ENCODE peak calls at places on chromosomes 13 and 19, in eight cellular contexts. One of them, this sample, is unnamed.

GRCh38 chr13:94481966-94482365 is 2.5 kb upstream of the DCT start:
- DNase-seq in H7: no peak
- DNase-seq in cardiac muscle cell: no peak
- DNase-seq in effector memory CD4-positive, alpha-beta T cell: no peak
- DNase-seq in aorta: no peak
- DNase-seq in SK-N-SH: no peak
- DNase-seq in pancreas: no peak
- DNase-seq in heart right ventricle: no peak
- DNase-seq in this sample: no peak

GRCh38 chr13:85093808-85094207 is 705.4 kb downstream of the SLITRK6 start:
- DNase-seq in H7: no peak
- DNase-seq in cardiac muscle cell: no peak
- DNase-seq in effector memory CD4-positive, alpha-beta T cell: no peak
- DNase-seq in aorta: no peak
- DNase-seq in SK-N-SH: no peak
- DNase-seq in pancreas: no peak
- DNase-seq in heart right ventricle: no peak
- DNase-seq in this sample: no peak

GRCh38 chr19:41696402-41697197 is 8.5 kb upstream of the CEACAM7 start:
- DNase-seq in H7: no peak
- DNase-seq in cardiac muscle cell: no peak
- DNase-seq in effector memory CD4-positive, alpha-beta T cell: no peak
- DNase-seq in aorta: no peak
- DNase-seq in SK-N-SH: no peak
- DNase-seq in pancreas: no peak
- DNase-seq in heart right ventricle: no peak
- DNase-seq in this sample: peak; percentile 48

GRCh38 chr13:40581277-40581579 is 85.2 kb downstream of the FOXO1 start:
- DNase-seq in H7: no peak
- DNase-seq in cardiac muscle cell: no peak
- DNase-seq in effector memory CD4-positive, alpha-beta T cell: no peak
- DNase-seq in aorta: no peak
- DNase-seq in SK-N-SH: no peak
- DNase-seq in pancreas: no peak
- DNase-seq in heart right ventricle: no peak
- DNase-seq in this sample: no peak

GRCh38 chr13:42821437-42821836 is 40.1 kb downstream of the FAM216B start:
- DNase-seq in H7: no peak
- DNase-seq in cardiac muscle cell: no peak
- DNase-seq in effector memory CD4-positive, alpha-beta T cell: no peak
- DNase-seq in aorta: no peak
- DNase-seq in SK-N-SH: no peak
- DNase-seq in pancreas: no peak
- DNase-seq in heart right ventricle: no peak
- DNase-seq in this sample: no peak

GRCh38 chr19:532578-533484 is 1.3 kb downstream of the CDC34 start:
- DNase-seq in H7: peak; percentile 89
- DNase-seq in cardiac muscle cell: peak; percentile 65
- DNase-seq in effector memory CD4-positive, alpha-beta T cell: no peak
- DNase-seq in aorta: peak; percentile 77
- DNase-seq in SK-N-SH: peak; percentile 80
- DNase-seq in pancreas: peak; percentile 90
- DNase-seq in heart right ventricle: peak; percentile 85
- DNase-seq in this sample: peak; percentile 94

GRCh38 chr13:113589961-113590339 is 5.4 kb downstream of the TFDP1 start:
- DNase-seq in H7: peak; percentile 39
- DNase-seq in cardiac muscle cell: no peak
- DNase-seq in effector memory CD4-positive, alpha-beta T cell: no peak
- DNase-seq in aorta: no peak
- DNase-seq in SK-N-SH: peak; percentile 5
- DNase-seq in pancreas: no peak
- DNase-seq in heart right ventricle: no peak
- DNase-seq in this sample: peak; percentile 41

GRCh38 chr13:52070929-52071523 is 46.5 kb downstream of the UTP14C start:
- DNase-seq in H7: no peak
- DNase-seq in cardiac muscle cell: no peak
- DNase-seq in effector memory CD4-positive, alpha-beta T cell: no peak
- DNase-seq in aorta: no peak
- DNase-seq in SK-N-SH: peak; percentile 36
- DNase-seq in pancreas: no peak
- DNase-seq in heart right ventricle: no peak
- DNase-seq in this sample: no peak

GRCh38 chr13:102724923-102725322 is 30.1 kb upstream of the METTL21C start:
- DNase-seq in H7: no peak
- DNase-seq in cardiac muscle cell: peak; percentile 3
- DNase-seq in effector memory CD4-positive, alpha-beta T cell: no peak
- DNase-seq in aorta: no peak
- DNase-seq in SK-N-SH: peak; percentile 29
- DNase-seq in pancreas: no peak
- DNase-seq in heart right ventricle: no peak
- DNase-seq in this sample: no peak

GRCh38 chr13:110238795-110239194 is 68.2 kb downstream of the COL4A1 start:
- DNase-seq in H7: no peak
- DNase-seq in cardiac muscle cell: no peak
- DNase-seq in effector memory CD4-positive, alpha-beta T cell: no peak
- DNase-seq in aorta: no peak
- DNase-seq in SK-N-SH: no peak
- DNase-seq in pancreas: no peak
- DNase-seq in heart right ventricle: peak; percentile 30
- DNase-seq in this sample: no peak

GRCh38 chr19:33659835-33660234 is 38.1 kb downstream of the CHST8 start:
- DNase-seq in H7: no peak
- DNase-seq in cardiac muscle cell: no peak
- DNase-seq in effector memory CD4-positive, alpha-beta T cell: no peak
- DNase-seq in aorta: no peak
- DNase-seq in SK-N-SH: no peak
- DNase-seq in pancreas: no peak
- DNase-seq in heart right ventricle: no peak
- DNase-seq in this sample: no peak

GRCh38 chr13:61777281-61777680 is 361.6 kb upstream of the PCDH20 start:
- DNase-seq in H7: no peak
- DNase-seq in cardiac muscle cell: no peak
- DNase-seq in effector memory CD4-positive, alpha-beta T cell: no peak
- DNase-seq in aorta: no peak
- DNase-seq in SK-N-SH: peak; percentile 22
- DNase-seq in pancreas: no peak
- DNase-seq in heart right ventricle: no peak
- DNase-seq in this sample: no peak

DNA sequence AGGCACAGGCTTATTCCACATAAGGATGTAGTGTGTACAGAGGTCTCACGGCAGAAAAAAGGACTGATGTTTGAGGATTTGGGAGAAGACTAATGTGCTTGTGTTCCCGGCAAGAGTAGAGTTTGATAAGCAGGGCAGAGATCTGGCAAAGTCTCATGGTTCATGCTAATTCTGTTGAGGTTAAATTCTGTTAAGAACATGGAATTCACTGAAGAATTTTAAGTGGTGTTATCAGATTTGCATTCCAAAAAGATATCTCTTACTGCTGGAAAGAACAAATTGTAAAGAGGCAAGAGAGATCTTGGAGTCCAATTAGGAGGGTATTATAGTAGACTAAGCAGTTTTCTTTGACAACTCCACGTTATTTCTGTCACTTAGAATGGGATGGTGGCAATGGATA is 348.3 kb downstream of the TDRD3 start:
- DNase-seq in H7: no peak
- DNase-seq in cardiac muscle cell: no peak
- DNase-seq in effector memory CD4-positive, alpha-beta T cell: no peak
- DNase-seq in aorta: no peak
- DNase-seq in SK-N-SH: no peak
- DNase-seq in pancreas: no peak
- DNase-seq in heart right ventricle: no peak
- DNase-seq in this sample: no peak
- H3K27me3 ChIP-seq in H7: no peaks in the 10 kb centered on the region
- H3K27me3 ChIP-seq in cardiac muscle cell: no peaks in the 10 kb centered on the region
- H3K27me3 ChIP-seq in effector memory CD4-positive, alpha-beta T cell: no peaks in the 10 kb centered on the region
- H3K27me3 ChIP-seq in aorta: no peaks in the 10 kb centered on the region
- H3K27me3 ChIP-seq in SK-N-SH: no peaks in the 10 kb centered on the region
- H3K27me3 ChIP-seq in pancreas: no peaks in the 10 kb centered on the region
- H3K27me3 ChIP-seq in heart right ventricle: no peaks in the 10 kb centered on the region
- H3K27me3 ChIP-seq in this sample: no peaks in the 10 kb centered on the region

GRCh38 chr19:5231857-5232503 is 108.6 kb downstream of the PTPRS start:
- DNase-seq in H7: no peak
- DNase-seq in cardiac muscle cell: no peak
- DNase-seq in effector memory CD4-positive, alpha-beta T cell: no peak
- DNase-seq in aorta: no peak
- DNase-seq in SK-N-SH: no peak
- DNase-seq in pancreas: no peak
- DNase-seq in heart right ventricle: no peak
- DNase-seq in this sample: no peak
- H3K27me3 ChIP-seq in H7: no peaks in the 10 kb centered on the region
- H3K27me3 ChIP-seq in cardiac muscle cell: no peaks in the 10 kb centered on the region
- H3K27me3 ChIP-seq in effector memory CD4-positive, alpha-beta T cell: peaks cover 2% of the 10 kb centered on the region
- H3K27me3 ChIP-seq in aorta: no peaks in the 10 kb centered on the region
- H3K27me3 ChIP-seq in SK-N-SH: no peaks in the 10 kb centered on the region
- H3K27me3 ChIP-seq in pancreas: no peaks in the 10 kb centered on the region
- H3K27me3 ChIP-seq in heart right ventricle: no peaks in the 10 kb centered on the region
- H3K27me3 ChIP-seq in this sample: no peaks in the 10 kb centered on the region

GRCh38 chr19:5492813-5493409 is 37.7 kb downstream of the ZNRF4 start:
- DNase-seq in H7: peak; percentile 69
- DNase-seq in cardiac muscle cell: no peak
- DNase-seq in effector memory CD4-positive, alpha-beta T cell: no peak
- DNase-seq in aorta: no peak
- DNase-seq in SK-N-SH: no peak
- DNase-seq in pancreas: no peak
- DNase-seq in heart right ventricle: no peak
- DNase-seq in this sample: no peak

GRCh38 chr19:5497297-5497696 is 42.1 kb downstream of the ZNRF4 start:
- DNase-seq in H7: no peak
- DNase-seq in cardiac muscle cell: no peak
- DNase-seq in effector memory CD4-positive, alpha-beta T cell: no peak
- DNase-seq in aorta: no peak
- DNase-seq in SK-N-SH: no peak
- DNase-seq in pancreas: no peak
- DNase-seq in heart right ventricle: no peak
- DNase-seq in this sample: no peak

GRCh38 chr19:5495792-5496191 is 40.6 kb downstream of the ZNRF4 start:
- DNase-seq in H7: no peak
- DNase-seq in cardiac muscle cell: no peak
- DNase-seq in effector memory CD4-positive, alpha-beta T cell: no peak
- DNase-seq in aorta: no peak
- DNase-seq in SK-N-SH: no peak
- DNase-seq in pancreas: no peak
- DNase-seq in heart right ventricle: no peak
- DNase-seq in this sample: no peak

GRCh38 chr19:5492281-5492812 is 37.1 kb downstream of the ZNRF4 start:
- DNase-seq in H7: no peak
- DNase-seq in cardiac muscle cell: no peak
- DNase-seq in effector memory CD4-positive, alpha-beta T cell: no peak
- DNase-seq in aorta: no peak
- DNase-seq in SK-N-SH: no peak
- DNase-seq in pancreas: no peak
- DNase-seq in heart right ventricle: no peak
- DNase-seq in this sample: no peak

GRCh38 chr19:5494780-5495179 is 39.6 kb downstream of the ZNRF4 start:
- DNase-seq in H7: peak; percentile 47
- DNase-seq in cardiac muscle cell: no peak
- DNase-seq in effector memory CD4-positive, alpha-beta T cell: no peak
- DNase-seq in aorta: no peak
- DNase-seq in SK-N-SH: no peak
- DNase-seq in pancreas: no peak
- DNase-seq in heart right ventricle: no peak
- DNase-seq in this sample: no peak
- H3K27me3 ChIP-seq in H7: peaks cover 45% of the 10 kb centered on the region
- H3K27me3 ChIP-seq in cardiac muscle cell: peaks cover 17% of the 10 kb centered on the region
- H3K27me3 ChIP-seq in effector memory CD4-positive, alpha-beta T cell: no peaks in the 10 kb centered on the region
- H3K27me3 ChIP-seq in aorta: no peaks in the 10 kb centered on the region
- H3K27me3 ChIP-seq in SK-N-SH: peaks cover 8% of the 10 kb centered on the region
- H3K27me3 ChIP-seq in pancreas: no peaks in the 10 kb centered on the region
- H3K27me3 ChIP-seq in heart right ventricle: peaks cover 66% of the 10 kb centered on the region
- H3K27me3 ChIP-seq in this sample: peaks cover 83% of the 10 kb centered on the region

GRCh38 chr19:15897738-15898276 is at the start of gene CYP4F2:
- DNase-seq in H7: no peak
- DNase-seq in cardiac muscle cell: no peak
- DNase-seq in effector memory CD4-positive, alpha-beta T cell: no peak
- DNase-seq in aorta: no peak
- DNase-seq in SK-N-SH: peak; percentile 24
- DNase-seq in pancreas: peak; percentile 40
- DNase-seq in heart right ventricle: no peak
- DNase-seq in this sample: no peak
- H3K27me3 ChIP-seq in H7: no peaks in the 10 kb centered on the region
- H3K27me3 ChIP-seq in cardiac muscle cell: no peaks in the 10 kb centered on the region
- H3K27me3 ChIP-seq in effector memory CD4-positive, alpha-beta T cell: no peaks in the 10 kb centered on the region
- H3K27me3 ChIP-seq in aorta: no peaks in the 10 kb centered on the region
- H3K27me3 ChIP-seq in SK-N-SH: peaks cover 16% of the 10 kb centered on the region
- H3K27me3 ChIP-seq in pancreas: no peaks in the 10 kb centered on the region
- H3K27me3 ChIP-seq in heart right ventricle: peaks cover 10% of the 10 kb centered on the region
- H3K27me3 ChIP-seq in this sample: no peaks in the 10 kb centered on the region

DNA sequence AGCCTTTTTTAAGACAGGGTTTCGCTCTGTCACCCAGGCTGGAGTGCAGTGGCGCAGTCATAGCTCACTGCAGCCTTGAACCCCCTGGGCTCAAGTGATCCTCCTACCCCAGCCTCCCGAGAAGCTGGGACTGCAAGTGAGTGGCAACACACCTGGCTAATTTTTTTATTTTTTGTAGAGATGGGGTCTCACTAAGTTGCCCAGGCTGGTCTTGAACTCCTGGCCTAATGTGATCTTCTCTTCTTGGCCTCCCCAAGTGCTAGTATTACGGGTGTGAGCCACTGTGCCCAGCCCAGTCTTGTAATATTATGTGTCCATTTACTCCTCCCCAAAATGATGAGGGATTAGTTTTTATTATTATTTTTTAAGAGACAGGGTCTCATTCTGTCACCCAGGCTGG is 3.1 kb upstream of the LINGO3 start:
- DNase-seq in H7: no peak
- DNase-seq in cardiac muscle cell: no peak
- DNase-seq in effector memory CD4-positive, alpha-beta T cell: no peak
- DNase-seq in aorta: no peak
- DNase-seq in SK-N-SH: no peak
- DNase-seq in pancreas: no peak
- DNase-seq in heart right ventricle: no peak
- DNase-seq in this sample: no peak
- H3K27me3 ChIP-seq in H7: peaks cover 14% of the 10 kb centered on the region
- H3K27me3 ChIP-seq in cardiac muscle cell: peaks cover 47% of the 10 kb centered on the region
- H3K27me3 ChIP-seq in effector memory CD4-positive, alpha-beta T cell: peaks cover 41% of the 10 kb centered on the region
- H3K27me3 ChIP-seq in aorta: no peaks in the 10 kb centered on the region
- H3K27me3 ChIP-seq in SK-N-SH: no peaks in the 10 kb centered on the region
- H3K27me3 ChIP-seq in pancreas: no peaks in the 10 kb centered on the region
- H3K27me3 ChIP-seq in heart right ventricle: peaks cover 48% of the 10 kb centered on the region
- H3K27me3 ChIP-seq in this sample: peaks cover 76% of the 10 kb centered on the region

This sample was measured in sigmoid colon.